ENCODE peak calls at places on chromosome X, in eight cellular contexts. One of them, this sample, is unnamed.

GRCh38 chrX:132612990-132613564 is 124.2 kb upstream of the MBNL3 start:
- DNase-seq in DMS 273 treated with DMSO at 0.1 percent for 48 hours: peak
- DNase-seq in OCI-LY7: peak
- DNase-seq in amniotic stem cell: peak
- DNase-seq in upper lobe of left lung: peak
- DNase-seq in stimulated activated CD8-positive, alpha-beta memory T cell treated with anti-CD3 and anti-CD28 coated beads, Interleukin-15, amount 100 ng/mL, for 24 hours: no peak
- DNase-seq in activated naive CD4-positive, alpha-beta T cell treated with Interleukin-2 at 50 U/mL for 16 hours: peak
- DNase-seq in NT2/D1: no peak
- DNase-seq in this sample: peak

GRCh38 chrX:9164535-9165425 is 130.9 kb upstream of the FAM9B start:
- DNase-seq in activated naive CD4-positive, alpha-beta T cell treated with Interleukin-2 at 50 U/mL for 16 hours: no peak
- DNase-seq in DMS 273 treated with DMSO at 0.1 percent for 48 hours: no peak
- DNase-seq in NT2/D1: no peak
- DNase-seq in stimulated activated CD8-positive, alpha-beta memory T cell treated with anti-CD3 and anti-CD28 coated beads, Interleukin-15, amount 100 ng/mL, for 24 hours: no peak
- DNase-seq in OCI-LY7: no peak
- DNase-seq in amniotic stem cell: no peak
- DNase-seq in upper lobe of left lung: no peak
- DNase-seq in this sample: no peak

GRCh38 chrX:81120270-81120935 is 81.3 kb downstream of the HMGN5 start:
- DNase-seq in activated naive CD4-positive, alpha-beta T cell treated with Interleukin-2 at 50 U/mL for 16 hours: no peak
- DNase-seq in DMS 273 treated with DMSO at 0.1 percent for 48 hours: no peak
- DNase-seq in NT2/D1: no peak
- DNase-seq in amniotic stem cell: no peak
- DNase-seq in stimulated activated CD8-positive, alpha-beta memory T cell treated with anti-CD3 and anti-CD28 coated beads, Interleukin-15, amount 100 ng/mL, for 24 hours: no peak
- DNase-seq in OCI-LY7: peak
- DNase-seq in upper lobe of left lung: no peak
- DNase-seq in this sample: no peak

GRCh38 chrX:115940348-115940747 is 230.2 kb upstream of the AGTR2 start:
- DNase-seq in NT2/D1: no peak
- DNase-seq in amniotic stem cell: no peak
- DNase-seq in activated naive CD4-positive, alpha-beta T cell treated with Interleukin-2 at 50 U/mL for 16 hours: no peak
- DNase-seq in upper lobe of left lung: no peak
- DNase-seq in DMS 273 treated with DMSO at 0.1 percent for 48 hours: no peak
- DNase-seq in stimulated activated CD8-positive, alpha-beta memory T cell treated with anti-CD3 and anti-CD28 coated beads, Interleukin-15, amount 100 ng/mL, for 24 hours: no peak
- DNase-seq in OCI-LY7: no peak
- DNase-seq in this sample: no peak

GRCh38 chrX:20857746-20858145 is 516.5 kb upstream of the CNKSR2 start:
- DNase-seq in stimulated activated CD8-positive, alpha-beta memory T cell treated with anti-CD3 and anti-CD28 coated beads, Interleukin-15, amount 100 ng/mL, for 24 hours: no peak
- DNase-seq in NT2/D1: peak
- DNase-seq in DMS 273 treated with DMSO at 0.1 percent for 48 hours: no peak
- DNase-seq in activated naive CD4-positive, alpha-beta T cell treated with Interleukin-2 at 50 U/mL for 16 hours: no peak
- DNase-seq in upper lobe of left lung: no peak
- DNase-seq in amniotic stem cell: no peak
- DNase-seq in OCI-LY7: no peak
- DNase-seq in this sample: no peak

GRCh38 chrX:43998374-43998773 is 25.2 kb upstream of the NDP start:
- DNase-seq in amniotic stem cell: no peak
- DNase-seq in upper lobe of left lung: no peak
- DNase-seq in DMS 273 treated with DMSO at 0.1 percent for 48 hours: no peak
- DNase-seq in stimulated activated CD8-positive, alpha-beta memory T cell treated with anti-CD3 and anti-CD28 coated beads, Interleukin-15, amount 100 ng/mL, for 24 hours: no peak
- DNase-seq in NT2/D1: no peak
- DNase-seq in activated naive CD4-positive, alpha-beta T cell treated with Interleukin-2 at 50 U/mL for 16 hours: no peak
- DNase-seq in OCI-LY7: no peak
- DNase-seq in this sample: no peak

GRCh38 chrX:19670854-19671620 is 155.7 kb upstream of the MAP3K15 start:
- DNase-seq in NT2/D1: no peak
- DNase-seq in activated naive CD4-positive, alpha-beta T cell treated with Interleukin-2 at 50 U/mL for 16 hours: no peak
- DNase-seq in stimulated activated CD8-positive, alpha-beta memory T cell treated with anti-CD3 and anti-CD28 coated beads, Interleukin-15, amount 100 ng/mL, for 24 hours: no peak
- DNase-seq in OCI-LY7: no peak
- DNase-seq in upper lobe of left lung: peak
- DNase-seq in DMS 273 treated with DMSO at 0.1 percent for 48 hours: no peak
- DNase-seq in amniotic stem cell: no peak
- DNase-seq in this sample: no peak

GRCh38 chrX:72202792-72203401 is 21.3 kb downstream of the PIN4 start:
- DNase-seq in NT2/D1: peak
- DNase-seq in amniotic stem cell: no peak
- DNase-seq in DMS 273 treated with DMSO at 0.1 percent for 48 hours: no peak
- DNase-seq in upper lobe of left lung: no peak
- DNase-seq in activated naive CD4-positive, alpha-beta T cell treated with Interleukin-2 at 50 U/mL for 16 hours: no peak
- DNase-seq in stimulated activated CD8-positive, alpha-beta memory T cell treated with anti-CD3 and anti-CD28 coated beads, Interleukin-15, amount 100 ng/mL, for 24 hours: no peak
- DNase-seq in OCI-LY7: no peak
- DNase-seq in this sample: no peak

GRCh38 chrX:154731881-154732280 is 19.0 kb downstream of the GAB3 start:
- DNase-seq in activated naive CD4-positive, alpha-beta T cell treated with Interleukin-2 at 50 U/mL for 16 hours: no peak
- DNase-seq in OCI-LY7: no peak
- DNase-seq in upper lobe of left lung: peak
- DNase-seq in DMS 273 treated with DMSO at 0.1 percent for 48 hours: no peak
- DNase-seq in amniotic stem cell: no peak
- DNase-seq in stimulated activated CD8-positive, alpha-beta memory T cell treated with anti-CD3 and anti-CD28 coated beads, Interleukin-15, amount 100 ng/mL, for 24 hours: no peak
- DNase-seq in NT2/D1: no peak
- DNase-seq in this sample: no peak

GRCh38 chrX:13747836-13748235 is 13.3 kb downstream of the OFD1 start:
- DNase-seq in upper lobe of left lung: no peak
- DNase-seq in OCI-LY7: peak
- DNase-seq in amniotic stem cell: peak
- DNase-seq in activated naive CD4-positive, alpha-beta T cell treated with Interleukin-2 at 50 U/mL for 16 hours: peak
- DNase-seq in NT2/D1: no peak
- DNase-seq in DMS 273 treated with DMSO at 0.1 percent for 48 hours: no peak
- DNase-seq in stimulated activated CD8-positive, alpha-beta memory T cell treated with anti-CD3 and anti-CD28 coated beads, Interleukin-15, amount 100 ng/mL, for 24 hours: no peak
- DNase-seq in this sample: no peak

GRCh38 chrX:103817502-103817901 is 14.6 kb downstream of the RAB9B start:
- DNase-seq in NT2/D1: no peak
- DNase-seq in DMS 273 treated with DMSO at 0.1 percent for 48 hours: peak
- DNase-seq in OCI-LY7: peak
- DNase-seq in activated naive CD4-positive, alpha-beta T cell treated with Interleukin-2 at 50 U/mL for 16 hours: no peak
- DNase-seq in stimulated activated CD8-positive, alpha-beta memory T cell treated with anti-CD3 and anti-CD28 coated beads, Interleukin-15, amount 100 ng/mL, for 24 hours: no peak
- DNase-seq in upper lobe of left lung: no peak
- DNase-seq in amniotic stem cell: peak
- DNase-seq in this sample: no peak

GRCh38 chrX:125003746-125004446 is 315.8 kb upstream of the TEX13C start:
- DNase-seq in stimulated activated CD8-positive, alpha-beta memory T cell treated with anti-CD3 and anti-CD28 coated beads, Interleukin-15, amount 100 ng/mL, for 24 hours: no peak
- DNase-seq in NT2/D1: no peak
- DNase-seq in OCI-LY7: no peak
- DNase-seq in amniotic stem cell: no peak
- DNase-seq in activated naive CD4-positive, alpha-beta T cell treated with Interleukin-2 at 50 U/mL for 16 hours: no peak
- DNase-seq in DMS 273 treated with DMSO at 0.1 percent for 48 hours: no peak
- DNase-seq in upper lobe of left lung: no peak
- DNase-seq in this sample: no peak

GRCh38 chrX:44342866-44343265 is 606 bp downstream of the EFHC2 start:
- DNase-seq in upper lobe of left lung: no peak
- DNase-seq in NT2/D1: no peak
- DNase-seq in activated naive CD4-positive, alpha-beta T cell treated with Interleukin-2 at 50 U/mL for 16 hours: no peak
- DNase-seq in DMS 273 treated with DMSO at 0.1 percent for 48 hours: no peak
- DNase-seq in amniotic stem cell: no peak
- DNase-seq in OCI-LY7: no peak
- DNase-seq in stimulated activated CD8-positive, alpha-beta memory T cell treated with anti-CD3 and anti-CD28 coated beads, Interleukin-15, amount 100 ng/mL, for 24 hours: no peak
- DNase-seq in this sample: no peak

GRCh38 chrX:101550825-101551767 is 749 bp downstream of the ARMCX1 start:
- DNase-seq in activated naive CD4-positive, alpha-beta T cell treated with Interleukin-2 at 50 U/mL for 16 hours: no peak
- DNase-seq in OCI-LY7: no peak
- DNase-seq in stimulated activated CD8-positive, alpha-beta memory T cell treated with anti-CD3 and anti-CD28 coated beads, Interleukin-15, amount 100 ng/mL, for 24 hours: no peak
- DNase-seq in DMS 273 treated with DMSO at 0.1 percent for 48 hours: no peak
- DNase-seq in upper lobe of left lung: peak
- DNase-seq in NT2/D1: peak
- DNase-seq in amniotic stem cell: no peak
- DNase-seq in this sample: no peak

GRCh38 chrX:3743821-3744439 is 30.5 kb upstream of the PRKX start:
- DNase-seq in DMS 273 treated with DMSO at 0.1 percent for 48 hours: no peak
- DNase-seq in OCI-LY7: no peak
- DNase-seq in amniotic stem cell: no peak
- DNase-seq in stimulated activated CD8-positive, alpha-beta memory T cell treated with anti-CD3 and anti-CD28 coated beads, Interleukin-15, amount 100 ng/mL, for 24 hours: no peak
- DNase-seq in activated naive CD4-positive, alpha-beta T cell treated with Interleukin-2 at 50 U/mL for 16 hours: peak
- DNase-seq in NT2/D1: no peak
- DNase-seq in upper lobe of left lung: peak
- DNase-seq in this sample: no peak

GRCh38 chrX:54223581-54223980 is 40.5 kb upstream of the FAM120C start:
- DNase-seq in DMS 273 treated with DMSO at 0.1 percent for 48 hours: no peak
- DNase-seq in activated naive CD4-positive, alpha-beta T cell treated with Interleukin-2 at 50 U/mL for 16 hours: no peak
- DNase-seq in OCI-LY7: no peak
- DNase-seq in NT2/D1: peak
- DNase-seq in upper lobe of left lung: no peak
- DNase-seq in amniotic stem cell: no peak
- DNase-seq in stimulated activated CD8-positive, alpha-beta memory T cell treated with anti-CD3 and anti-CD28 coated beads, Interleukin-15, amount 100 ng/mL, for 24 hours: no peak
- DNase-seq in this sample: no peak

GRCh38 chrX:53045002-53045401 is 3.6 kb upstream of the GPR173 start:
- DNase-seq in NT2/D1: no peak
- DNase-seq in activated naive CD4-positive, alpha-beta T cell treated with Interleukin-2 at 50 U/mL for 16 hours: no peak
- DNase-seq in stimulated activated CD8-positive, alpha-beta memory T cell treated with anti-CD3 and anti-CD28 coated beads, Interleukin-15, amount 100 ng/mL, for 24 hours: no peak
- DNase-seq in amniotic stem cell: no peak
- DNase-seq in upper lobe of left lung: peak
- DNase-seq in OCI-LY7: no peak
- DNase-seq in DMS 273 treated with DMSO at 0.1 percent for 48 hours: no peak
- DNase-seq in this sample: no peak

GRCh38 chrX:109911046-109911445 is 91.9 kb upstream of the TMEM164 start:
- DNase-seq in OCI-LY7: no peak
- DNase-seq in stimulated activated CD8-positive, alpha-beta memory T cell treated with anti-CD3 and anti-CD28 coated beads, Interleukin-15, amount 100 ng/mL, for 24 hours: no peak
- DNase-seq in activated naive CD4-positive, alpha-beta T cell treated with Interleukin-2 at 50 U/mL for 16 hours: no peak
- DNase-seq in amniotic stem cell: no peak
- DNase-seq in DMS 273 treated with DMSO at 0.1 percent for 48 hours: no peak
- DNase-seq in upper lobe of left lung: no peak
- DNase-seq in NT2/D1: no peak
- DNase-seq in this sample: no peak

GRCh38 chrX:78092296-78092695 is 11.8 kb upstream of the PGK1 start:
- DNase-seq in amniotic stem cell: no peak
- DNase-seq in OCI-LY7: peak
- DNase-seq in stimulated activated CD8-positive, alpha-beta memory T cell treated with anti-CD3 and anti-CD28 coated beads, Interleukin-15, amount 100 ng/mL, for 24 hours: no peak
- DNase-seq in activated naive CD4-positive, alpha-beta T cell treated with Interleukin-2 at 50 U/mL for 16 hours: no peak
- DNase-seq in DMS 273 treated with DMSO at 0.1 percent for 48 hours: no peak
- DNase-seq in NT2/D1: no peak
- DNase-seq in upper lobe of left lung: no peak
- DNase-seq in this sample: no peak

GRCh38 chrX:11430266-11430665 is 137.1 kb downstream of the AMELX start:
- DNase-seq in DMS 273 treated with DMSO at 0.1 percent for 48 hours: no peak
- DNase-seq in NT2/D1: no peak
- DNase-seq in upper lobe of left lung: no peak
- DNase-seq in stimulated activated CD8-positive, alpha-beta memory T cell treated with anti-CD3 and anti-CD28 coated beads, Interleukin-15, amount 100 ng/mL, for 24 hours: no peak
- DNase-seq in amniotic stem cell: no peak
- DNase-seq in activated naive CD4-positive, alpha-beta T cell treated with Interleukin-2 at 50 U/mL for 16 hours: no peak
- DNase-seq in OCI-LY7: no peak
- DNase-seq in this sample: no peak

GRCh38 chrX:153477901-153478300 is 7.5 kb upstream of the HAUS7 start:
- DNase-seq in activated naive CD4-positive, alpha-beta T cell treated with Interleukin-2 at 50 U/mL for 16 hours: no peak
- DNase-seq in amniotic stem cell: no peak
- DNase-seq in DMS 273 treated with DMSO at 0.1 percent for 48 hours: no peak
- DNase-seq in stimulated activated CD8-positive, alpha-beta memory T cell treated with anti-CD3 and anti-CD28 coated beads, Interleukin-15, amount 100 ng/mL, for 24 hours: no peak
- DNase-seq in OCI-LY7: no peak
- DNase-seq in NT2/D1: no peak
- DNase-seq in upper lobe of left lung: no peak
- DNase-seq in this sample: no peak

GRCh38 chrX:85243155-85243554 is 424 bp downstream of the SATL1 start:
- DNase-seq in stimulated activated CD8-positive, alpha-beta memory T cell treated with anti-CD3 and anti-CD28 coated beads, Interleukin-15, amount 100 ng/mL, for 24 hours: no peak
- DNase-seq in NT2/D1: no peak
- DNase-seq in amniotic stem cell: no peak
- DNase-seq in activated naive CD4-positive, alpha-beta T cell treated with Interleukin-2 at 50 U/mL for 16 hours: no peak
- DNase-seq in OCI-LY7: no peak
- DNase-seq in upper lobe of left lung: no peak
- DNase-seq in DMS 273 treated with DMSO at 0.1 percent for 48 hours: no peak
- DNase-seq in this sample: no peak

GRCh38 chrX:107834273-107835201 is 8.9 kb downstream of the MID2 start:
- DNase-seq in amniotic stem cell: no peak
- DNase-seq in NT2/D1: no peak
- DNase-seq in activated naive CD4-positive, alpha-beta T cell treated with Interleukin-2 at 50 U/mL for 16 hours: no peak
- DNase-seq in DMS 273 treated with DMSO at 0.1 percent for 48 hours: no peak
- DNase-seq in OCI-LY7: no peak
- DNase-seq in upper lobe of left lung: no peak
- DNase-seq in stimulated activated CD8-positive, alpha-beta memory T cell treated with anti-CD3 and anti-CD28 coated beads, Interleukin-15, amount 100 ng/mL, for 24 hours: no peak
- DNase-seq in this sample: no peak

This sample was measured in NCI-H774.